ENCODE peak calls at places on chromosomes 13 and 19, in seven cellular contexts. X, I, S, V, O, J and R are unnamed samples. For H3K4me1, the result is how much of the 10 kb centered on the place peaks cover.

GRCh38 chr13:23608704-23609413 is 38.6 kb downstream of the TNFRSF19 start:
- DNase-seq in X (peak), I (no peak), S (no peak), V (peak), O (no peak), J (no peak), R (no peak)

GRCh38 chr13:79668353-79668752 is 187.4 kb downstream of the NDFIP2 start:
- DNase-seq in X (no peak), I (no peak), S (no peak), V (no peak), O (no peak), J (no peak), R (peak)

GRCh38 chr19:46659151-46660007 is 1.6 kb downstream of the DACT3 start:
- DNase-seq in X (no peak), I (no peak), S (no peak), V (peak), O (no peak), J (no peak), R (no peak)

GRCh38 chr13:24923305-24923640 is 159.3 kb downstream of the RNF17 start:
- DNase-seq in X (no peak), I (no peak), S (no peak), V (peak), O (no peak), J (no peak), R (peak)

GRCh38 chr13:89457977-89458376 is 1786.8 kb downstream of the SLITRK5 start:
- DNase-seq in X (no peak), I (no peak), S (no peak), V (no peak), O (no peak), J (no peak), R (no peak)

GRCh38 chr13:101829484-101829883 is 377.0 kb downstream of the ITGBL1 start:
- DNase-seq in X (no peak), I (no peak), S (no peak), V (no peak), O (no peak), J (no peak), R (no peak)

GRCh38 chr13:71117920-71118319 is 749.1 kb downstream of the DACH1 start:
- DNase-seq in X (no peak), I (no peak), S (no peak), V (no peak), O (no peak), J (no peak), R (no peak)

GRCh38 chr13:40664100-40665060 is 2.1 kb downstream of the FOXO1 start:
- DNase-seq in X (peak), I (peak), S (peak), V (peak), O (peak), J (peak), R (peak)

GRCh38 chr19:46081928-46082727 is 41.3 kb upstream of the IGFL4 start:
- DNase-seq in X (peak), I (no peak), S (peak), V (peak), O (no peak), J (no peak), R (peak)

GRCh38 chr19:55289117-55289796 is 5.5 kb downstream of the BRSK1 start:
- DNase-seq in X (no peak), I (no peak), S (no peak), V (peak), O (no peak), J (no peak), R (no peak)

GRCh38 chr19:16266586-16266942 is 58.1 kb upstream of the KLF2 start:
- DNase-seq in X (no peak), I (peak), S (no peak), V (no peak), O (peak), J (no peak), R (no peak)

GRCh38 chr19:15248648-15249559 is 16.7 kb upstream of the EPHX3 start:
- DNase-seq in X (no peak), I (no peak), S (no peak), V (no peak), O (no peak), J (peak), R (peak)

GRCh38 chr19:56594446-56594782 is 688 bp upstream of the ZNF71 start:
- DNase-seq in X (no peak), I (no peak), S (no peak), V (no peak), O (no peak), J (no peak), R (no peak)

GRCh38 chr13:80115616-80116015 is 225.3 kb downstream of the SPRY2 start:
- DNase-seq in X (no peak), I (no peak), S (no peak), V (no peak), O (no peak), J (no peak), R (no peak)

GRCh38 chr13:65505941-65506340 is 1724.2 kb downstream of the PCDH9 start:
- DNase-seq in X (no peak), I (no peak), S (no peak), V (no peak), O (no peak), J (no peak), R (no peak)

GRCh38 chr13:97139704-97140103 is 82.4 kb upstream of the MBNL2 start:
- DNase-seq in X (no peak), I (no peak), S (no peak), V (no peak), O (no peak), J (no peak), R (no peak)

GRCh38 chr13:55410398-55411330 is 1730.1 kb upstream of the PRR20A start:
- DNase-seq in X (no peak), I (no peak), S (no peak), V (no peak), O (no peak), J (no peak), R (no peak)

GRCh38 chr13:64925284-64925683 is 2304.9 kb downstream of the PCDH9 start:
- DNase-seq in X (no peak), I (no peak), S (no peak), V (no peak), O (no peak), J (no peak), R (no peak)

GRCh38 chr13:32911506-32911905 is 104.7 kb upstream of the KL start:
- DNase-seq in X (peak), I (no peak), S (no peak), V (peak), O (no peak), J (no peak), R (peak)

GRCh38 chr13:92197669-92198068 is 799.2 kb downstream of the GPC5 start:
- DNase-seq in X (no peak), I (no peak), S (no peak), V (no peak), O (no peak), J (no peak), R (no peak)

GRCh38 chr19:5048727-5049553 is 80.0 kb downstream of the KDM4B start:
- DNase-seq in X (no peak), I (no peak), S (no peak), V (peak), O (no peak), J (no peak), R (no peak)

GRCh38 chr13:20700288-20700687 is 3.2 kb upstream of the IL17D start:
- DNase-seq in X (no peak), I (no peak), S (no peak), V (no peak), O (no peak), J (no peak), R (no peak)

DNA sequence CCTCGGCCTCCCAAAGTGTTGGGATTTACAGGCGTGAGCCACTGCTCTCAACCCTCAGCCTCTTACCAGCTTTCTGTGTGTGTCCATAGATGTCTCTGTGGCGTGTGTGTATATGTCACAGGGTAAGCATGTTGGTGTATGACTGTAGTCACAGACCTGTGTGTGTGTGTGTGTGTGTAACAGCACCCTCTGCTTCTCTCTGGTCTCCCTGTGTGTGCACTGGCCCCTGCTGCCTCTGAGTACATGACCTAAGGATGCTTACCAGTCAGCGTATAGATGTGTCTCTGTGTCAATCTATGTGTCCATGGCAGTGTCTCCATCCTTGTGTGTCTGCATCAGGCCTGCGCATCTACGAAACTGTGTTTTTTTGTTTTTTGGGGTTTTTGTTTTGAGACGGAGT is 5.6 kb downstream of the AXL start:
- DNase-seq in X (no peak), I (no peak), S (no peak), V (no peak), O (no peak), J (no peak), R (no peak)
- H3K4me1 ChIP-seq in X (half or more), I (under half), S (under half), V (under half), O (under half), J (under half), R (under half)

DNA sequence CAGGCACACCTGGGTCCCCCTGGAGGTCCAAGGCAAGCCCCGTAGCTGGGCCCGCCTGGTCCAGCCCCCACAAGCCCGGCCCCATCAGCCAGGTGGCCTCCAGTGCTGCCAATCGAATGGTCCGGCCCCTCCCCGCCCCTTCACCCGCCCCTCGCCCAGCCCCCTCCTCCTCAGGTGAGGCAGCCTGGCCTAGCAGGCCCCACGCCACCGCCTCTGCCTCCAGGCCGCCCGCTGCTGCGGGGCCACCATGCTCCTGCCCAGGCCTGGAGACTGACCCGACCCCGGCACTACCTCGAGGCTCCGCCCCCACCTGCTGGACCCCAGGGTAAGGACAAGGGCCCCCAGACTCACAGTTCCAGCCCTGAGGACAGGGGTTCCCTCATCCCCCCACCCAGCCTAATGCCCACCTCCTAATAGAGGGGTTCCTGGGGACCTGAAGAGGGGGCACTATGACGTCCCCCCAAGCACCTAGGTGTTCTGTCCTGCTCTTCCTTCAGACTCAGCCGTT is at the start of gene HPN:
- DNase-seq in X (peak), I (no peak), S (peak), V (no peak), O (no peak), J (peak), R (no peak)
- H3K4me3 ChIP-seq in X (peak), I (peak), S (peak), V (no peak), O (no peak), J (peak), R (peak)

DNA sequence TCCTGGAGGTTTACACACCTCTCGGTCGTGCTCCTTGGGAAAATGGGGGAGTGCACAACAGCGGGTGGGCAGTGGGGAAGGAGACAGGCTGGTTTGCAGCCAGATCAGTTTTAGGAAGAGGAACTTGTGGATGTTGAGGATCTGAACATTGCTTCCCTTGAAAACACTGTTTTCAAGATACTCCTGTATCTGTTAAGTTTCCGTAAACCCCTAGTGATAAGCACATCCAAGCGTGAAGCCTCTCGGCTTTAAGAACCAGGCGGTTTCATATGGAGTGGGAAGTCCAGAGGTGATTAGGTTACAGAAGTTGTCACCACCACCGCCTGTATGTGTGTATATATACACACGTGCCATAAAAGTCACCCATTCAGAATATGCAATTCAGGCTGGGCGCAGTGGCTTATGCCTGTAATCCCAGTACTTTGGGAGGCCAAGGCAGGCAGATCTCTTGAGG is 47.4 kb downstream of the SIPA1L3 start:
- DNase-seq in X (no peak), I (no peak), S (no peak), V (no peak), O (no peak), J (no peak), R (peak)
- H3K27ac ChIP-seq in X (no peak), I (no peak), S (no peak), V (no peak), O (no peak), J (no peak), R (no peak)

GRCh38 chr13:99395436-99395835 is 88.2 kb upstream of the GPR183 start:
- DNase-seq in X (no peak), I (no peak), S (no peak), V (no peak), O (no peak), J (peak), R (no peak)

GRCh38 chr13:99396446-99396845 is 89.2 kb upstream of the GPR183 start:
- DNase-seq in X (no peak), I (no peak), S (no peak), V (no peak), O (no peak), J (peak), R (no peak)

GRCh38 chr13:99392806-99393135 is 85.6 kb upstream of the GPR183 start:
- DNase-seq in X (no peak), I (no peak), S (no peak), V (no peak), O (no peak), J (no peak), R (no peak)

GRCh38 chr13:99392126-99392805 is 85.1 kb upstream of the GPR183 start:
- DNase-seq in X (no peak), I (no peak), S (no peak), V (no peak), O (no peak), J (no peak), R (no peak)

GRCh38 chr13:99393791-99394735 is 86.9 kb upstream of the GPR183 start:
- DNase-seq in X (no peak), I (no peak), S (no peak), V (no peak), O (no peak), J (no peak), R (no peak)
- H3K4me1 ChIP-seq in X (under half), I (under half), S (under half), V (under half), O (under half), J (under half), R (under half)

GRCh38 chr19:30362156-30362754 is 9.9 kb upstream of the ZNF536 start:
- DNase-seq in X (no peak), I (no peak), S (no peak), V (no peak), O (no peak), J (peak), R (no peak)
- H3K4me3 ChIP-seq in X (no peak), I (no peak), S (no peak), V (no peak), O (no peak), J (no peak), R (no peak)

GRCh38 chr19:27824108-27824507 is 1388.8 kb downstream of the UQCRFS1 start:
- DNase-seq in X (no peak), I (no peak), S (no peak), V (no peak), O (no peak), J (no peak), R (no peak)
- H3K27ac ChIP-seq in X (no peak), I (no peak), S (no peak), V (no peak), O (no peak), J (no peak), R (no peak)

GRCh38 chr13:110337287-110337686 is 30.2 kb downstream of the COL4A2 start:
- DNase-seq in X (no peak), I (no peak), S (no peak), V (no peak), O (no peak), J (no peak), R (no peak)
- H3K4me1 ChIP-seq in X (under half), I (under half), S (under half), V (under half), O (under half), J (under half), R (under half)

GRCh38 chr19:50875795-50876422 is 2.7 kb downstream of the KLK2 start:
- DNase-seq in X (no peak), I (no peak), S (no peak), V (no peak), O (no peak), J (no peak), R (no peak)
- H3K4me3 ChIP-seq in X (no peak), I (no peak), S (no peak), V (no peak), O (no peak), J (no peak), R (no peak)